ENCODE peak calls at places on chromosomes 1 and 21, in four cellular contexts. G is adrenal gland, A is heart right ventricle, V is HAP-1. M is an unnamed sample.

GRCh38 chr1:23367451-23367790 is 2.2 kb downstream of the ZNF436 start:
- DNase-seq in V (no peak), A (no peak), G (no peak), M (no peak)

GRCh38 chr1:66769512-66770229 is 17.4 kb downstream of the DYNLT5 start:
- DNase-seq in V (no peak), G (no peak), A (no peak), M (no peak)

GRCh38 chr1:62884156-62884740 is 100.3 kb downstream of the ATG4C start:
- DNase-seq in A (no peak), V (no peak), G (no peak), M (no peak)

GRCh38 chr1:8090241-8090702 is 64.2 kb upstream of the ERRFI1 start:
- DNase-seq in V (no peak), G (no peak), A (no peak), M (no peak)

GRCh38 chr1:202807367-202807925 is 775 bp downstream of the KDM5B start:
- DNase-seq in V (peak; percentile 48), A (peak; percentile 22), G (peak; percentile 29), M (peak; percentile 15)

GRCh38 chr1:160789702-160790611 is 6.0 kb upstream of the LY9 start:
- DNase-seq in V (no peak), G (no peak), A (no peak), M (no peak)

GRCh38 chr21:46665566-46665965 is 30.1 kb downstream of the PRMT2 start:
- DNase-seq in V (no peak), G (no peak), A (no peak), M (no peak)

GRCh38 chr1:7616076-7616833 is 154.8 kb upstream of the VAMP3 start:
- DNase-seq in G (peak; percentile 66), V (peak; percentile 72), A (peak; percentile 67), M (no peak)

GRCh38 chr1:178725603-178726517 is 816 bp downstream of the RALGPS2 start:
- DNase-seq in V (peak; percentile 78), A (peak; percentile 65), G (peak; percentile 85), M (peak; percentile 11)

GRCh38 chr1:62391369-62391971 is 45.4 kb upstream of the USP1 start:
- DNase-seq in A (no peak), G (no peak), V (peak; percentile 76), M (no peak)

GRCh38 chr1:166164646-166164994 is 2.2 kb downstream of the FAM78B start:
- DNase-seq in G (no peak), A (no peak), V (no peak), M (no peak)

GRCh38 chr1:166170726-166171125 is 3.9 kb upstream of the FAM78B start:
- DNase-seq in G (no peak), A (no peak), V (no peak), M (no peak)

GRCh38 chr1:9615316-9616063 is 26.8 kb downstream of the TMEM201 start:
- DNase-seq in G (peak; percentile 64), A (no peak), V (peak; percentile 68), M (peak; percentile 5)

GRCh38 chr1:2314803-2315710 is 76.3 kb downstream of the MORN1 start:
- DNase-seq in A (peak; percentile 74), G (peak; percentile 54), V (peak; percentile 81), M (peak; percentile 44)

GRCh38 chr1:46084553-46085448 is 47.6 kb downstream of the PIK3R3 start:
- DNase-seq in A (no peak), V (no peak), G (no peak), M (no peak)

GRCh38 chr1:215482079-215482478 is 85.0 kb upstream of the KCTD3 start:
- DNase-seq in A (no peak), G (no peak), V (no peak), M (no peak)

GRCh38 chr1:20530901-20531300 is 21.5 kb upstream of the FAM43B start:
- DNase-seq in V (no peak), A (no peak), G (no peak), M (no peak)

GRCh38 chr1:181551249-181551648 is 67.9 kb downstream of the CACNA1E start:
- DNase-seq in V (no peak), G (no peak), A (no peak), M (no peak)

GRCh38 chr1:21669287-21670058 is at the start of gene RAP1GAP:
- DNase-seq in G (no peak), V (peak; percentile 69), A (no peak), M (no peak)

GRCh38 chr21:37878946-37879660 is 37.2 kb downstream of the KCNJ6 start:
- DNase-seq in G (no peak), V (no peak), A (no peak), M (no peak)

GRCh38 chr21:25509862-25510261 is 97.4 kb downstream of the MRPL39 start:
- DNase-seq in V (no peak), G (no peak), A (no peak), M (no peak)

GRCh38 chr1:202848191-202848542 is 37.4 kb downstream of the PCAT6 start:
- DNase-seq in G (no peak), V (no peak), A (no peak), M (no peak)

GRCh38 chr1:229452956-229453801 is 19.3 kb upstream of the ACTA1 start:
- DNase-seq in V (no peak), A (no peak), G (no peak), M (no peak)

GRCh38 chr1:198681831-198682756 is 43.3 kb downstream of the PTPRC start:
- DNase-seq in A (peak; percentile 51), G (peak; percentile 50), V (peak; percentile 68), M (peak; percentile 78)

GRCh38 chr1:198680174-198680871 is 41.5 kb downstream of the PTPRC start:
- DNase-seq in G (no peak), V (no peak), A (no peak), M (no peak)

GRCh38 chr1:198679535-198680173 is 40.8 kb downstream of the PTPRC start:
- DNase-seq in A (no peak), G (no peak), V (no peak), M (peak; percentile 38)

GRCh38 chr1:198683449-198683848 is 44.6 kb downstream of the PTPRC start:
- DNase-seq in A (no peak), V (no peak), G (no peak), M (no peak)

GRCh38 chr1:198681247-198681646 is 42.4 kb downstream of the PTPRC start:
- DNase-seq in A (no peak), G (no peak), V (no peak), M (no peak)
- H3K4me1 ChIP-seq in A (peaks cover 92% of the 10 kb centered on the region), G (no peaks in the 10 kb centered on the region), V (peaks cover 18% of the 10 kb centered on the region), M (peaks cover 79% of the 10 kb centered on the region)

GRCh38 chr1:108051625-108052382 is 86.8 kb upstream of the VAV3 start:
- DNase-seq in V (no peak), G (no peak), A (no peak), M (no peak)

GRCh38 chr1:108059945-108060344 is 95.0 kb upstream of the VAV3 start:
- DNase-seq in V (no peak), A (no peak), G (no peak), M (no peak)

GRCh38 chr1:108053291-108054023 is 88.5 kb upstream of the VAV3 start:
- DNase-seq in V (no peak), A (no peak), G (no peak), M (no peak)

GRCh38 chr1:108057536-108057935 is 92.6 kb upstream of the VAV3 start:
- DNase-seq in V (no peak), G (peak; percentile 61), A (peak; percentile 60), M (no peak)
- H3K36me3 ChIP-seq in V (no peaks in the 10 kb centered on the region), G (no peaks in the 10 kb centered on the region), A (no peaks in the 10 kb centered on the region), M (no peaks in the 10 kb centered on the region)

DNA sequence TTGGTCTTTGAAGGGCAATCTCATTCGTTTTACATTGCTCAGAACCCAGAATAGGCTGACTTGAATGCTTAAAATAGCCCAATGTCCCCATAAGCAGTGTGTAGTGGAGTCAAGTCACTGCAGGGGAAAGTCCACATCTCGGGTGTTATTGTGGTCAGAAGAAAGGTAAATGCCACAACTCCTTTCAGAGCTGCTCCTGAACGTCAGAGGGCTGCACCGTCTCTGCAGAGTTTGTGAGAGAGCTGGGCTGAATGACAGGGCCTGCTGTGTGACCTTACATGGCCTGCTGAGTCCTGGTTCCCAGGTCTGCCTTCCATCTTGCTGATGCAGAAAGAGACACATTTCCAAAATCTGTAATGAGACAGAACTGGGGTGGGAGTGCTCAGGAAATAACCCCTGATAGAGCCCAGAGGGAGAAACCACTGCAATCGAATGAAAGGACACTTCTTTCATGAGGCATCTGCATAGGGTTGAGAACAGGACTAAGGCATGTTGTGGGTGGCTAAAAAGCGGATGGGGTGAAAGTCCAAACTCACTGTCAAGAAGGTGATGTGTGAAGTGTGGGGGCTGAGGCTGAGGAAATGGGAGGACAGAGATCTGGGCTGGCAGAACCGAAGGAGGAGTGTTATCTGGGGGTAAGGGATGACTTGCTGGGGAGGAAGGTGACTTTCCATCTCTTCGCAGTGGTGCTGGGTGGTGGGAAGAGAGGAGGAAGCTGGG is 33.8 kb downstream of the XCL2 start:
- DNase-seq in V (no peak), A (no peak), G (no peak), M (no peak)
- H3K4me3 ChIP-seq in V (no peak overlapping the region), A (no peak overlapping the region), G (no peak overlapping the region), M (no peak overlapping the region)

DNA sequence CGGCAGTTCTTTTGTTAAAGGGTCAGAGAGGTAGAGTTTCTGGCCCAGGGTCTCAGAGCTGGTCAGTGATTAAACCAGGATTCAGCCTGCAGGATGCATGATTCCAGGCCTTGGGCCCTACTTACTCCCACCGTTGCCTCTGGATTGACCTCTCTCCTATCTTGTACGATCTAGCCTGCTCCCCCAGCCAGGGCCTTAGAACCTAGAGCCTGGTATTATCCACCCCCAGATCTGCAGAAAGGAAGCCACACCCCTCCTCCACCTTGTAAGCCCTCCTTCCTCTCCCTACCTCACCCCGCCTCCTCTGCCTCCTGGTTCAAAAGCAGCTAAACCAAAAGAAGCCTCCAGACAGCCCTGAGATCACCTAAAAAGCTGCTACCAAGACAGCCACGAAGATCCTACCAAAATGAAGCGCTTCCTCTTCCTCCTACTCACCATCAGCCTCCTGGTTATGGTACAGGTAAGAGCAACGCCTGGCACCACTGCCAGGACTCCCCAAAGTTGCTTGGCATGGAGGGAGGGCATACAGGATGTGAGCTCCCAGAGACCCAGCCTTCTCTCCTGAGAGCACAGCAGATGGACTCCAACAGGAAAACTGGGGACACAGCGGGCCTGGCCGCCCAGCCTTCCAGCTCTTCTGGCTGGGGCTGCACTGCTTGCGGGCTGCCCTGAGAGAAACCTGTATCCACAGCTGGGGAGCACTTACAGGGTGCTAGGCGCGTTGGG is at the start of gene CD52:
- DNase-seq in V (no peak), A (no peak), G (no peak), M (peak; percentile 67)
- H3K4me1 ChIP-seq in V (no peaks in the 10 kb centered on the region), A (peaks cover 81% of the 10 kb centered on the region), G (no peaks in the 10 kb centered on the region), M (peaks cover 63% of the 10 kb centered on the region)